ENCODE peak calls at places on chromosomes 7 and 10, in five cellular contexts. J, B, C, H and S are unnamed samples.
A peak's percentile ranks its signal among the peaks of the same experiment; 100 is the strongest.

GRCh38 chr10:110739811-110740271 is 95.7 kb downstream of the RBM20 start:
- DNase-seq in C (no peak), B (no peak), J (no peak), H (peak; percentile 34), S (no peak)

GRCh38 chr7:151409555-151410404 is at the start of gene WDR86:
- DNase-seq in H (no peak), B (no peak), J (peak; percentile 62), C (no peak), S (peak; percentile 64)

GRCh38 chr10:97087296-97087695 is 98.5 kb downstream of the SLIT1 start:
- DNase-seq in J (no peak), B (no peak), C (no peak), H (no peak), S (no peak)

GRCh38 chr7:148153611-148154010 is 437.0 kb upstream of the C7orf33 start:
- DNase-seq in C (no peak), B (no peak), J (no peak), H (no peak), S (peak; percentile 75)

GRCh38 chr10:35959103-35959740 is 317.1 kb upstream of the FZD8 start:
- DNase-seq in H (no peak), C (no peak), J (no peak), B (no peak), S (no peak)

GRCh38 chr10:22598488-22598887 is 115.9 kb downstream of the PIP4K2A start:
- DNase-seq in H (no peak), C (no peak), B (no peak), J (no peak), S (no peak)

GRCh38 chr7:17495655-17496396 is 197.4 kb downstream of the AHR start:
- DNase-seq in B (no peak), C (no peak), H (no peak), J (no peak), S (no peak)

GRCh38 chr7:75776295-75776971 is 4.4 kb upstream of the CCL26 start:
- DNase-seq in H (peak; percentile 94), B (peak; percentile 67), J (no peak), C (no peak), S (no peak)

GRCh38 chr10:23686722-23687121 is 247.8 kb downstream of the OTUD1 start:
- DNase-seq in C (no peak), H (no peak), B (no peak), J (no peak), S (no peak)

GRCh38 chr10:96556003-96556402 is 30.8 kb downstream of the TM9SF3 start:
- DNase-seq in H (peak; percentile 9), J (no peak), C (no peak), B (no peak), S (no peak)

GRCh38 chr7:81692146-81692905 is 77.5 kb downstream of the HGF start:
- DNase-seq in J (no peak), C (no peak), H (peak; percentile 22), B (peak; percentile 60), S (no peak)

GRCh38 chr7:29375641-29376562 is 181.3 kb downstream of the CHN2 start:
- DNase-seq in C (no peak), H (no peak), B (no peak), J (no peak), S (no peak)

GRCh38 chr7:14754631-14755030 is 147.9 kb downstream of the DGKB start:
- DNase-seq in B (no peak), H (peak; percentile 79), C (no peak), J (no peak), S (no peak)

GRCh38 chr7:47552631-47553030 is 29.3 kb downstream of the TNS3 start:
- DNase-seq in C (no peak), B (no peak), H (peak; percentile 69), J (no peak), S (no peak)

GRCh38 chr10:33617381-33617780 is 282.9 kb upstream of the NRP1 start:
- DNase-seq in C (no peak), B (no peak), J (no peak), H (no peak), S (no peak)

GRCh38 chr10:70743879-70744278 is 41.3 kb downstream of the TBATA start:
- DNase-seq in C (no peak), J (peak; percentile 54), H (no peak), B (no peak), S (peak; percentile 57)

GRCh38 chr10:67697646-67698245 is 1.8 kb upstream of the CTNNA3 start:
- DNase-seq in C (peak; percentile 58), H (peak; percentile 69), J (no peak), B (peak; percentile 35), S (no peak)

GRCh38 chr10:14010083-14010551 is 320.6 kb downstream of the FRMD4A start:
- DNase-seq in H (peak; percentile 80), J (no peak), B (no peak), C (no peak), S (no peak)

GRCh38 chr7:1355568-1356340 is 103.5 kb downstream of the MICALL2 start:
- DNase-seq in C (no peak), B (no peak), J (peak; percentile 40), H (no peak), S (peak; percentile 63)

GRCh38 chr7:514651-515598 is 4.7 kb downstream of the PDGFA start:
- DNase-seq in J (no peak), B (no peak), C (no peak), H (peak; percentile 22), S (no peak)

GRCh38 chr10:119469846-119470245 is 72.7 kb downstream of the RGS10 start:
- DNase-seq in H (no peak), J (no peak), B (no peak), C (no peak), S (no peak)

GRCh38 chr10:59361659-59362183 is 628 bp downstream of the FAM13C start:
- DNase-seq in B (no peak), J (no peak), C (no peak), H (no peak), S (no peak)
- H3K4me3 ChIP-seq in B (peak overlapping the region; percentile 46), J (peak overlapping the region; percentile 65), C (no peak overlapping the region), H (peak overlapping the region; percentile 53), S (peak overlapping the region; percentile 55)

GRCh38 chr7:100049441-100050291 is at the start of gene ZSCAN21:
- DNase-seq in H (peak; percentile 88), C (peak; percentile 88), J (peak; percentile 93), B (peak; percentile 69), S (peak; percentile 93)

GRCh38 chr7:100048680-100049079 is 894 bp upstream of the ZSCAN21 start:
- DNase-seq in H (no peak), J (no peak), C (no peak), B (no peak), S (no peak)

GRCh38 chr7:100057006-100057405 is 7.4 kb downstream of the ZSCAN21 start:
- DNase-seq in J (peak; percentile 60), H (no peak), B (no peak), C (no peak), S (no peak)

GRCh38 chr7:100051611-100052010 is 2.0 kb downstream of the ZSCAN21 start:
- DNase-seq in C (no peak), B (no peak), J (no peak), H (no peak), S (no peak)

DNA sequence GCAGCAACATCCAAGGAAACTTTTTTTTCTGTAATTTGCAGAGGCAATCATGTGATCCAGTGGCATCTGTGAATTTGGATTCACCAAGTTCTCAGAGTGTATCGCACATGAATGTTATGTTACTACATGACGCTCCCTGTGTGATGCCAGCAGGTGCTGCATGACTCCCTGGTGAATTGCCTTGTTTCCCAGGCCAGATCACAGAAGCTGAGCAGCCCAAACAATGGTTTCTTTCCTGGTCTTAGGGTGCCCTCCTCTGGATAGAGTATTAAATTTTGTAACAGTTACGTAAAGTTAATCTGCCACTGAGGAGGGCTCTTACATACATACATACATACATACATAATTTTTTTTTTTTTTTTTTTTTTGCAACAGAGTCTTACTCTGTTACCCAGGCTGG is 3.6 kb downstream of the ZSCAN21 start:
- DNase-seq in H (peak; percentile 76), B (peak; percentile 46), C (peak; percentile 64), J (peak; percentile 70), S (no peak)
- TF ChIP-seq CTCF in H (peak; percentile 12), B (no peak), C (peak; percentile 45), J (peak; percentile 52), S (peak; percentile 34)

DNA sequence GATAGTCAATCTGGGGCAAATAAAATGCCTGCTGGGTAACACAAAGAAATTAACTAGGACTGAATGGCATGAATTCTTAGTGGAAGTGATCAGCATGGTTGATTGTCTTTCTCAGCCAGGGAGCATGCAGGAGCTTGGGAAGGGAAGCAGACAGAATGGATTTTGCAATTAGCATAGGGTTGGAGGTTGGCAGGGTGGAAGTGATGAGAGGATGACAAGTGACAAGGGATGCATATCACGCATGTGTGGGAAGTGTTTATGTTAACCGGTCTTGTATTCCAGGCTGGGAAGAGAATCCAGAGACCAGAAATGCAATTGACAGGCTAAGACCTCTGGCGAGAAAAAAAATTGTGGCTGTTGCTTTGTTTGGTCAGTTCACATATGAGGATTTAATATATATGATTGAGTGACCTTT is 8.2 kb downstream of the MDFIC start:
- DNase-seq in H (no peak), J (no peak), C (no peak), B (no peak), S (no peak)
- H3K4me3 ChIP-seq in H (no peak overlapping the region), J (no peak overlapping the region), C (no peak overlapping the region), B (no peak overlapping the region), S (no peak overlapping the region)

DNA sequence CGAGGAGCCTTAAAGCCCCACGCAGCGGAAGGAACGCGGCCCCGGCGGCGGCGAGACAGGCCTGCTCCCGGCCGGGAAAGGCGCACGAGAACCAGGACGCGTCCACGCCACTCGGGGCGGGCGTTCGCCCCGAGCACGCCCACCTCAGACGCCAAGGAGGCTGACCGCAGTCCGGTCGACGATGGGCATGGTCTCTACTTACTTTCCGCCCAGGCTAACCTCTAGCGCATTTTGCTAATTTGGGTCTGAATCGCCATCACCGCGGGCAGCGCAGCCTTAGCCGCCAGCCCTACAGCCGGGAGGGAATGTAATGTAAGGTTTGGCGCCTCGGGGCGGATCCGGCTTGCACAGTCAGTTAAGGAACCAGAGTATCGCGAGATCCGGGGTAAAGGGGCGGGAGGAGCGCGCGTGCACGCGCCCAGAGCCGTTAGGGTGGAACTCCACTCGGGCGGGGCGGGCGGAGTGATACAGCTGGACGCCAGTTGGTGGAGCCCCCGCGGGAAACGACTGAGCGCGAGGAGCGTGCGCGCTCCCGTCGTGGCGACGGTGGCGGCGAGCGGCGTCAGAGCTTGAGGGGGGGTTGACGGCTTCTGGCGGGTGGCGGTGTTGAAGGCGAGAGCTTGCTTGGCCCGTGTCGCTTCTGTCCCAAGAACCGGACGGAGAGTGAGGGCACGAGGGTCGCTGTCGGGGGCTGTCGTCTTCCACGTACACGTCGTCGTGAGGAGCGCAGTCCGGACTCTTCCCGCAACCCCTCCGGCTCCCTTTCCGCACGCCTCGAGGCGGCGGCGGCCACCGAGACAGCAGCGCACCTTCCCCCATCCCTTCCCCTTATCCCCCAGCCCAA is at the start of gene LUC7L2:
- DNase-seq in H (peak; percentile 100), J (peak; percentile 100), C (peak; percentile 88), B (peak; percentile 98), S (peak; percentile 100)
- TF ChIP-seq CTCF in H (no peak), J (no peak), C (no peak), B (no peak), S (no peak)